ENCODE peak calls at places on chromosomes 3 and 15, in ten cellular contexts. U, K, P, E, L, X, N, V, O and Z are unnamed samples.

GRCh38 chr3:186117521-186118111 is 8.7 kb upstream of the ETV5 start:
- DNase-seq in K (no peak), U (no peak), N (no peak), X (no peak), P (no peak), V (no peak), O (no peak), E (no peak), L (no peak), Z (no peak)

GRCh38 chr15:78449220-78449999 is 11.4 kb downstream of the IREB2 start:
- DNase-seq in O (no peak), N (peak; percentile 13), P (no peak), L (no peak), U (no peak), K (no peak), E (no peak), V (no peak), X (no peak), Z (no peak)

GRCh38 chr15:87348746-87349145 is 907.8 kb downstream of the NTRK3 start:
- DNase-seq in L (peak; percentile 28), V (no peak), P (no peak), X (no peak), N (no peak), O (peak; percentile 79), E (peak; percentile 1), K (no peak), U (peak; percentile 4), Z (no peak)

GRCh38 chr15:59814409-59814808 is 125.3 kb upstream of the BNIP2 start:
- DNase-seq in P (peak; percentile 10), O (no peak), V (no peak), E (no peak), K (no peak), X (no peak), U (no peak), N (no peak), L (no peak), Z (no peak)

GRCh38 chr15:55235637-55236036 is 38.9 kb upstream of the RSL24D1 start:
- DNase-seq in O (no peak), L (no peak), N (no peak), U (no peak), P (no peak), X (no peak), K (no peak), V (no peak), E (no peak), Z (no peak)

GRCh38 chr15:67126551-67127333 is 61.3 kb downstream of the SMAD3 start:
- DNase-seq in E (no peak), N (no peak), L (no peak), K (no peak), U (no peak), V (no peak), X (no peak), P (no peak), O (no peak), Z (no peak)

GRCh38 chr3:105836533-105836932 is 32.3 kb downstream of the CBLB start:
- DNase-seq in K (no peak), V (no peak), X (no peak), L (peak; percentile 97), E (peak; percentile 34), N (no peak), P (peak; percentile 21), U (peak; percentile 69), O (no peak), Z (no peak)

GRCh38 chr15:78537266-78537665 is 3.0 kb upstream of the PSMA4 start:
- DNase-seq in X (no peak), N (no peak), L (peak; percentile 19), K (no peak), O (no peak), E (peak; percentile 56), P (no peak), U (no peak), V (no peak), Z (no peak)

GRCh38 chr15:86247249-86247955 is 167.7 kb downstream of the AGBL1 start:
- DNase-seq in O (no peak), P (no peak), U (no peak), N (no peak), V (no peak), L (no peak), K (no peak), X (no peak), E (no peak), Z (no peak)

GRCh38 chr3:14120111-14120920 is 4.4 kb downstream of the CHCHD4 start:
- DNase-seq in E (no peak), N (no peak), O (no peak), K (no peak), U (no peak), V (no peak), P (no peak), X (no peak), L (no peak), Z (no peak)

GRCh38 chr15:78915341-78916087 is 29.3 kb downstream of the CTSH start:
- DNase-seq in L (peak; percentile 60), N (no peak), V (no peak), P (no peak), X (no peak), E (no peak), U (no peak), K (no peak), O (no peak), Z (no peak)

GRCh38 chr3:137121704-137122314 is 164.0 kb downstream of the IL20RB start:
- DNase-seq in E (peak; percentile 13), N (peak; percentile 69), X (no peak), K (peak; percentile 13), P (peak; percentile 22), O (no peak), L (peak; percentile 56), U (peak; percentile 58), V (no peak), Z (no peak)

GRCh38 chr3:177358085-177358967 is 161.0 kb upstream of the TBL1XR1 start:
- DNase-seq in L (peak; percentile 94), X (peak; percentile 75), E (peak; percentile 88), U (peak; percentile 95), V (peak; percentile 31), O (no peak), P (peak; percentile 60), N (no peak), K (peak; percentile 82), Z (peak; percentile 81)

GRCh38 chr3:143737065-143737464 is 111.2 kb downstream of the SLC9A9 start:
- DNase-seq in P (no peak), E (no peak), V (no peak), O (no peak), N (no peak), X (no peak), K (no peak), L (peak; percentile 29), U (peak; percentile 84), Z (no peak)

GRCh38 chr3:127786358-127787070 is 35.8 kb downstream of the MGLL start:
- DNase-seq in V (peak; percentile 32), X (no peak), O (peak; percentile 54), K (no peak), E (peak; percentile 85), L (peak; percentile 74), P (no peak), U (no peak), N (peak; percentile 98), Z (no peak)

GRCh38 chr3:197308591-197308990 is 10.2 kb upstream of the DLG1 start:
- DNase-seq in K (no peak), O (no peak), V (no peak), X (no peak), N (no peak), U (peak; percentile 76), E (peak; percentile 47), L (peak; percentile 69), P (no peak), Z (no peak)

GRCh38 chr15:76963596-76963995 is 31.3 kb upstream of the PSTPIP1 start:
- DNase-seq in V (no peak), O (no peak), X (no peak), N (no peak), K (no peak), U (no peak), L (no peak), E (no peak), P (no peak), Z (no peak)

GRCh38 chr3:24315991-24316390 is 178.7 kb downstream of the THRB start:
- DNase-seq in L (peak; percentile 62), O (no peak), N (no peak), X (no peak), V (no peak), E (peak; percentile 69), P (no peak), U (peak; percentile 72), K (no peak), Z (no peak)

GRCh38 chr3:10376353-10376752 is 55.4 kb upstream of the SEC13 start:
- DNase-seq in X (no peak), O (no peak), E (no peak), U (no peak), L (no peak), N (no peak), K (no peak), V (no peak), P (no peak), Z (no peak)

GRCh38 chr3:62374375-62374876 is 1.1 kb upstream of the FEZF2 start:
- DNase-seq in V (no peak), L (peak; percentile 32), U (no peak), E (peak; percentile 4), X (no peak), P (no peak), N (no peak), O (no peak), K (no peak), Z (no peak)

GRCh38 chr3:25789209-25789595 is 688 bp upstream of the OXSM start:
- DNase-seq in N (no peak), U (no peak), V (no peak), X (no peak), K (no peak), L (no peak), O (no peak), P (no peak), E (no peak), Z (no peak)

GRCh38 chr15:39279331-39279730 is 301.5 kb upstream of the THBS1 start:
- DNase-seq in O (peak; percentile 85), L (no peak), E (peak; percentile 97), P (no peak), U (no peak), K (no peak), N (no peak), X (no peak), V (no peak), Z (no peak)

GRCh38 chr3:101117981-101118380 is 124.8 kb upstream of the ABI3BP start:
- DNase-seq in K (no peak), X (no peak), L (peak; percentile 50), U (no peak), E (no peak), P (no peak), V (no peak), N (no peak), O (no peak), Z (no peak)

GRCh38 chr3:33537135-33537534 is 96.9 kb upstream of the UBP1 start:
- DNase-seq in O (no peak), N (no peak), U (no peak), L (no peak), P (no peak), E (no peak), X (no peak), K (no peak), V (no peak), Z (no peak)

GRCh38 chr3:13662238-13662847 is 113.4 kb downstream of the FBLN2 start:
- DNase-seq in L (no peak), O (no peak), U (no peak), E (no peak), N (no peak), P (no peak), V (no peak), K (no peak), X (no peak), Z (no peak)